ENCODE peak calls at places on chromosome 18, in seven cellular contexts. One of them, this sample, is unnamed.

GRCh38 chr18:24270937-24271380 is 126.7 kb downstream of the OSBPL1A start:
- DNase-seq in GM20000: no peak
- DNase-seq in GM12865: no peak
- DNase-seq in OCI-M1: no peak
- DNase-seq in naive B cell: no peak
- DNase-seq in dermis blood vessel endothelial cell: peak
- DNase-seq in activated T-cell treated with anti-CD3 and anti-CD28 coated beads for 1 hour: no peak
- DNase-seq in this sample: no peak

GRCh38 chr18:28834889-28835288 is 658.0 kb upstream of the CDH2 start:
- DNase-seq in GM20000: no peak
- DNase-seq in GM12865: no peak
- DNase-seq in OCI-M1: no peak
- DNase-seq in naive B cell: no peak
- DNase-seq in dermis blood vessel endothelial cell: no peak
- DNase-seq in activated T-cell treated with anti-CD3 and anti-CD28 coated beads for 1 hour: no peak
- DNase-seq in this sample: no peak

GRCh38 chr18:38262666-38263065 is 697.1 kb upstream of the CELF4 start:
- DNase-seq in GM20000: no peak
- DNase-seq in GM12865: no peak
- DNase-seq in OCI-M1: no peak
- DNase-seq in naive B cell: no peak
- DNase-seq in dermis blood vessel endothelial cell: no peak
- DNase-seq in activated T-cell treated with anti-CD3 and anti-CD28 coated beads for 1 hour: no peak
- DNase-seq in this sample: no peak

GRCh38 chr18:13437801-13438506 is 219.4 kb downstream of the LDLRAD4 start:
- DNase-seq in GM20000: no peak
- DNase-seq in GM12865: no peak
- DNase-seq in OCI-M1: no peak
- DNase-seq in naive B cell: peak
- DNase-seq in dermis blood vessel endothelial cell: no peak
- DNase-seq in activated T-cell treated with anti-CD3 and anti-CD28 coated beads for 1 hour: peak
- DNase-seq in this sample: no peak

GRCh38 chr18:76386886-76387285 is 108.2 kb downstream of the ZNF516 start:
- DNase-seq in GM20000: no peak
- DNase-seq in GM12865: no peak
- DNase-seq in OCI-M1: no peak
- DNase-seq in naive B cell: no peak
- DNase-seq in dermis blood vessel endothelial cell: no peak
- DNase-seq in activated T-cell treated with anti-CD3 and anti-CD28 coated beads for 1 hour: no peak
- DNase-seq in this sample: no peak

GRCh38 chr18:48667276-48668254 is 128.7 kb downstream of the CTIF start:
- DNase-seq in GM20000: no peak
- DNase-seq in GM12865: no peak
- DNase-seq in OCI-M1: no peak
- DNase-seq in naive B cell: peak
- DNase-seq in dermis blood vessel endothelial cell: peak
- DNase-seq in activated T-cell treated with anti-CD3 and anti-CD28 coated beads for 1 hour: no peak
- DNase-seq in this sample: peak

GRCh38 chr18:22871809-22872525 is 61.2 kb upstream of the RBBP8 start:
- DNase-seq in GM20000: no peak
- DNase-seq in GM12865: no peak
- DNase-seq in OCI-M1: peak
- DNase-seq in naive B cell: no peak
- DNase-seq in dermis blood vessel endothelial cell: peak
- DNase-seq in activated T-cell treated with anti-CD3 and anti-CD28 coated beads for 1 hour: no peak
- DNase-seq in this sample: no peak

GRCh38 chr18:65846107-65846506 is 95.3 kb downstream of the CDH7 start:
- DNase-seq in GM20000: no peak
- DNase-seq in GM12865: no peak
- DNase-seq in OCI-M1: no peak
- DNase-seq in naive B cell: no peak
- DNase-seq in dermis blood vessel endothelial cell: no peak
- DNase-seq in activated T-cell treated with anti-CD3 and anti-CD28 coated beads for 1 hour: no peak
- DNase-seq in this sample: no peak

GRCh38 chr18:54444309-54444914 is 86.7 kb downstream of the C18orf54 start:
- DNase-seq in GM20000: peak
- DNase-seq in GM12865: peak
- DNase-seq in OCI-M1: peak
- DNase-seq in naive B cell: no peak
- DNase-seq in dermis blood vessel endothelial cell: peak
- DNase-seq in activated T-cell treated with anti-CD3 and anti-CD28 coated beads for 1 hour: no peak
- DNase-seq in this sample: no peak

GRCh38 chr18:58584219-58585127 is 44.4 kb downstream of the ALPK2 start:
- DNase-seq in GM20000: no peak
- DNase-seq in GM12865: no peak
- DNase-seq in OCI-M1: no peak
- DNase-seq in naive B cell: no peak
- DNase-seq in dermis blood vessel endothelial cell: peak
- DNase-seq in activated T-cell treated with anti-CD3 and anti-CD28 coated beads for 1 hour: no peak
- DNase-seq in this sample: no peak

GRCh38 chr18:38940863-38941531 is 1375.4 kb upstream of the CELF4 start:
- DNase-seq in GM20000: peak
- DNase-seq in GM12865: peak
- DNase-seq in OCI-M1: peak
- DNase-seq in naive B cell: peak
- DNase-seq in dermis blood vessel endothelial cell: peak
- DNase-seq in activated T-cell treated with anti-CD3 and anti-CD28 coated beads for 1 hour: peak
- DNase-seq in this sample: no peak

GRCh38 chr18:3368193-3368592 is 81.8 kb upstream of the TGIF1 start:
- DNase-seq in GM20000: no peak
- DNase-seq in GM12865: no peak
- DNase-seq in OCI-M1: no peak
- DNase-seq in naive B cell: no peak
- DNase-seq in dermis blood vessel endothelial cell: no peak
- DNase-seq in activated T-cell treated with anti-CD3 and anti-CD28 coated beads for 1 hour: no peak
- DNase-seq in this sample: no peak

GRCh38 chr18:38565513-38565912 is 999.9 kb upstream of the CELF4 start:
- DNase-seq in GM20000: no peak
- DNase-seq in GM12865: no peak
- DNase-seq in OCI-M1: no peak
- DNase-seq in naive B cell: no peak
- DNase-seq in dermis blood vessel endothelial cell: no peak
- DNase-seq in activated T-cell treated with anti-CD3 and anti-CD28 coated beads for 1 hour: no peak
- DNase-seq in this sample: no peak

GRCh38 chr18:44548291-44549221 is 132.1 kb upstream of the SETBP1 start:
- DNase-seq in GM20000: no peak
- DNase-seq in GM12865: no peak
- DNase-seq in OCI-M1: peak
- DNase-seq in naive B cell: no peak
- DNase-seq in dermis blood vessel endothelial cell: no peak
- DNase-seq in activated T-cell treated with anti-CD3 and anti-CD28 coated beads for 1 hour: no peak
- DNase-seq in this sample: no peak

GRCh38 chr18:14912967-14913366 is 165.0 kb downstream of the ANKRD30B start:
- DNase-seq in GM20000: no peak
- DNase-seq in GM12865: no peak
- DNase-seq in OCI-M1: no peak
- DNase-seq in naive B cell: no peak
- DNase-seq in dermis blood vessel endothelial cell: no peak
- DNase-seq in activated T-cell treated with anti-CD3 and anti-CD28 coated beads for 1 hour: no peak
- DNase-seq in this sample: no peak

GRCh38 chr18:33660696-33661310 is 82.8 kb downstream of the ASXL3 start:
- DNase-seq in GM20000: no peak
- DNase-seq in GM12865: no peak
- DNase-seq in OCI-M1: no peak
- DNase-seq in naive B cell: no peak
- DNase-seq in dermis blood vessel endothelial cell: no peak
- DNase-seq in activated T-cell treated with anti-CD3 and anti-CD28 coated beads for 1 hour: no peak
- DNase-seq in this sample: no peak

GRCh38 chr18:35753306-35753910 is 171.9 kb downstream of the GALNT1 start:
- DNase-seq in GM20000: no peak
- DNase-seq in GM12865: no peak
- DNase-seq in OCI-M1: no peak
- DNase-seq in naive B cell: no peak
- DNase-seq in dermis blood vessel endothelial cell: no peak
- DNase-seq in activated T-cell treated with anti-CD3 and anti-CD28 coated beads for 1 hour: no peak
- DNase-seq in this sample: no peak

GRCh38 chr18:43893001-43893637 is 615.8 kb upstream of the SYT4 start:
- DNase-seq in GM20000: no peak
- DNase-seq in GM12865: no peak
- DNase-seq in OCI-M1: no peak
- DNase-seq in naive B cell: no peak
- DNase-seq in dermis blood vessel endothelial cell: peak
- DNase-seq in activated T-cell treated with anti-CD3 and anti-CD28 coated beads for 1 hour: no peak
- DNase-seq in this sample: no peak

GRCh38 chr18:47944972-47945843 is 14.7 kb upstream of the SMAD2 start:
- DNase-seq in GM20000: no peak
- DNase-seq in GM12865: peak
- DNase-seq in OCI-M1: peak
- DNase-seq in naive B cell: no peak
- DNase-seq in dermis blood vessel endothelial cell: peak
- DNase-seq in activated T-cell treated with anti-CD3 and anti-CD28 coated beads for 1 hour: no peak
- DNase-seq in this sample: no peak

GRCh38 chr18:60096428-60096827 is 196.6 kb downstream of the PMAIP1 start:
- DNase-seq in GM20000: no peak
- DNase-seq in GM12865: no peak
- DNase-seq in OCI-M1: peak
- DNase-seq in naive B cell: no peak
- DNase-seq in dermis blood vessel endothelial cell: no peak
- DNase-seq in activated T-cell treated with anti-CD3 and anti-CD28 coated beads for 1 hour: no peak
- DNase-seq in this sample: no peak

GRCh38 chr18:13222371-13223281 is 4.1 kb downstream of the LDLRAD4 start:
- DNase-seq in GM20000: no peak
- DNase-seq in GM12865: no peak
- DNase-seq in OCI-M1: no peak
- DNase-seq in naive B cell: no peak
- DNase-seq in dermis blood vessel endothelial cell: no peak
- DNase-seq in activated T-cell treated with anti-CD3 and anti-CD28 coated beads for 1 hour: no peak
- DNase-seq in this sample: no peak

GRCh38 chr18:48790869-48791635 is 159.7 kb downstream of the SMAD7 start:
- DNase-seq in GM20000: no peak
- DNase-seq in GM12865: no peak
- DNase-seq in OCI-M1: no peak
- DNase-seq in naive B cell: no peak
- DNase-seq in dermis blood vessel endothelial cell: no peak
- DNase-seq in activated T-cell treated with anti-CD3 and anti-CD28 coated beads for 1 hour: no peak
- DNase-seq in this sample: no peak

GRCh38 chr18:51980101-51980500 is 359.9 kb upstream of the DCC start:
- DNase-seq in GM20000: no peak
- DNase-seq in GM12865: no peak
- DNase-seq in OCI-M1: no peak
- DNase-seq in naive B cell: no peak
- DNase-seq in dermis blood vessel endothelial cell: no peak
- DNase-seq in activated T-cell treated with anti-CD3 and anti-CD28 coated beads for 1 hour: no peak
- DNase-seq in this sample: no peak

GRCh38 chr18:154151-154550 is 4.2 kb upstream of the USP14 start:
- DNase-seq in GM20000: no peak
- DNase-seq in GM12865: no peak
- DNase-seq in OCI-M1: no peak
- DNase-seq in naive B cell: no peak
- DNase-seq in dermis blood vessel endothelial cell: no peak
- DNase-seq in activated T-cell treated with anti-CD3 and anti-CD28 coated beads for 1 hour: no peak
- DNase-seq in this sample: no peak

GRCh38 chr18:59628995-59629394 is 68.2 kb downstream of the CCBE1 start:
- DNase-seq in GM20000: no peak
- DNase-seq in GM12865: no peak
- DNase-seq in OCI-M1: no peak
- DNase-seq in naive B cell: no peak
- DNase-seq in dermis blood vessel endothelial cell: no peak
- DNase-seq in activated T-cell treated with anti-CD3 and anti-CD28 coated beads for 1 hour: no peak
- DNase-seq in this sample: no peak

GRCh38 chr18:9577361-9577760 is 37.0 kb downstream of the PPP4R1 start:
- DNase-seq in GM20000: no peak
- DNase-seq in GM12865: no peak
- DNase-seq in OCI-M1: no peak
- DNase-seq in naive B cell: no peak
- DNase-seq in dermis blood vessel endothelial cell: no peak
- DNase-seq in activated T-cell treated with anti-CD3 and anti-CD28 coated beads for 1 hour: no peak
- DNase-seq in this sample: no peak

GRCh38 chr18:78601349-78601748 is 378.3 kb upstream of the SALL3 start:
- DNase-seq in GM20000: no peak
- DNase-seq in GM12865: no peak
- DNase-seq in OCI-M1: no peak
- DNase-seq in naive B cell: no peak
- DNase-seq in dermis blood vessel endothelial cell: no peak
- DNase-seq in activated T-cell treated with anti-CD3 and anti-CD28 coated beads for 1 hour: no peak
- DNase-seq in this sample: no peak

GRCh38 chr18:41396861-41397260 is 558.2 kb upstream of the PIK3C3 start:
- DNase-seq in GM20000: no peak
- DNase-seq in GM12865: no peak
- DNase-seq in OCI-M1: no peak
- DNase-seq in naive B cell: no peak
- DNase-seq in dermis blood vessel endothelial cell: no peak
- DNase-seq in activated T-cell treated with anti-CD3 and anti-CD28 coated beads for 1 hour: no peak
- DNase-seq in this sample: no peak

GRCh38 chr18:74116628-74117554 is 30.7 kb downstream of the FBXO15 start:
- DNase-seq in GM20000: no peak
- DNase-seq in GM12865: peak
- DNase-seq in OCI-M1: peak
- DNase-seq in naive B cell: peak
- DNase-seq in dermis blood vessel endothelial cell: peak
- DNase-seq in activated T-cell treated with anti-CD3 and anti-CD28 coated beads for 1 hour: no peak
- DNase-seq in this sample: no peak

GRCh38 chr18:70036771-70037452 is 89.2 kb upstream of the CD226 start:
- DNase-seq in GM20000: peak
- DNase-seq in GM12865: peak
- DNase-seq in OCI-M1: peak
- DNase-seq in naive B cell: peak
- DNase-seq in dermis blood vessel endothelial cell: no peak
- DNase-seq in activated T-cell treated with anti-CD3 and anti-CD28 coated beads for 1 hour: no peak
- DNase-seq in this sample: peak

GRCh38 chr18:44579028-44579692 is 101.5 kb upstream of the SETBP1 start:
- DNase-seq in GM20000: peak
- DNase-seq in GM12865: peak
- DNase-seq in OCI-M1: peak
- DNase-seq in naive B cell: no peak
- DNase-seq in dermis blood vessel endothelial cell: no peak
- DNase-seq in activated T-cell treated with anti-CD3 and anti-CD28 coated beads for 1 hour: no peak
- DNase-seq in this sample: no peak

GRCh38 chr18:43671431-43671830 is 394.1 kb upstream of the SYT4 start:
- DNase-seq in GM20000: no peak
- DNase-seq in GM12865: no peak
- DNase-seq in OCI-M1: no peak
- DNase-seq in naive B cell: no peak
- DNase-seq in dermis blood vessel endothelial cell: no peak
- DNase-seq in activated T-cell treated with anti-CD3 and anti-CD28 coated beads for 1 hour: no peak
- DNase-seq in this sample: no peak

GRCh38 chr18:49476664-49477411 is 10.2 kb downstream of the C18orf32 start:
- DNase-seq in GM20000: no peak
- DNase-seq in GM12865: no peak
- DNase-seq in OCI-M1: peak
- DNase-seq in naive B cell: no peak
- DNase-seq in dermis blood vessel endothelial cell: peak
- DNase-seq in activated T-cell treated with anti-CD3 and anti-CD28 coated beads for 1 hour: no peak
- DNase-seq in this sample: no peak

GRCh38 chr18:24397131-24397693 is 412 bp downstream of the OSBPL1A start:
- DNase-seq in GM20000: no peak
- DNase-seq in GM12865: peak
- DNase-seq in OCI-M1: peak
- DNase-seq in naive B cell: peak
- DNase-seq in dermis blood vessel endothelial cell: peak
- DNase-seq in activated T-cell treated with anti-CD3 and anti-CD28 coated beads for 1 hour: no peak
- DNase-seq in this sample: peak

GRCh38 chr18:47413327-47413726 is 161.9 kb upstream of the SKOR2 start:
- DNase-seq in GM20000: no peak
- DNase-seq in GM12865: no peak
- DNase-seq in OCI-M1: no peak
- DNase-seq in naive B cell: no peak
- DNase-seq in dermis blood vessel endothelial cell: no peak
- DNase-seq in activated T-cell treated with anti-CD3 and anti-CD28 coated beads for 1 hour: no peak
- DNase-seq in this sample: no peak

This sample was measured in activated B cell treated with CpG ODN at 0.5 μM for 24 hours.